ENCODE peak calls at places on chromosomes 16 and 17, in seven cellular contexts. One of them, this sample, is unnamed.

GRCh38 chr17:30117548-30118155 is 1.0 kb downstream of the NSRP1 start:
- DNase-seq in stomach: no peak
- DNase-seq in GM23338: no peak
- DNase-seq in upper lobe of left lung: no peak
- DNase-seq in prostate gland: no peak
- DNase-seq in HCT116: no peak
- DNase-seq in breast epithelium: no peak
- DNase-seq in this sample: no peak

GRCh38 chr17:19470529-19471261 is 59.7 kb downstream of the RNF112 start:
- DNase-seq in HCT116: no peak
- DNase-seq in stomach: peak
- DNase-seq in upper lobe of left lung: peak
- DNase-seq in prostate gland: peak
- DNase-seq in GM23338: peak
- DNase-seq in breast epithelium: no peak
- DNase-seq in this sample: no peak

GRCh38 chr16:82713778-82714177 is 87.0 kb downstream of the CDH13 start:
- DNase-seq in GM23338: no peak
- DNase-seq in breast epithelium: no peak
- DNase-seq in HCT116: no peak
- DNase-seq in prostate gland: no peak
- DNase-seq in stomach: no peak
- DNase-seq in upper lobe of left lung: no peak
- DNase-seq in this sample: no peak

GRCh38 chr16:4411684-4412083 is 4.7 kb downstream of the CORO7 start:
- DNase-seq in GM23338: no peak
- DNase-seq in stomach: no peak
- DNase-seq in prostate gland: no peak
- DNase-seq in HCT116: no peak
- DNase-seq in breast epithelium: no peak
- DNase-seq in upper lobe of left lung: peak
- DNase-seq in this sample: no peak

GRCh38 chr16:57071840-57072541 is 20.4 kb upstream of the CPNE2 start:
- DNase-seq in HCT116: peak
- DNase-seq in stomach: no peak
- DNase-seq in upper lobe of left lung: no peak
- DNase-seq in prostate gland: no peak
- DNase-seq in breast epithelium: no peak
- DNase-seq in GM23338: no peak
- DNase-seq in this sample: no peak

GRCh38 chr17:12591336-12591735 is 74.4 kb upstream of the MYOCD start:
- DNase-seq in GM23338: peak
- DNase-seq in HCT116: no peak
- DNase-seq in prostate gland: no peak
- DNase-seq in stomach: no peak
- DNase-seq in breast epithelium: no peak
- DNase-seq in upper lobe of left lung: no peak
- DNase-seq in this sample: no peak

GRCh38 chr17:82865996-82866395 is 26.2 kb upstream of the ZNF750 start:
- DNase-seq in HCT116: no peak
- DNase-seq in upper lobe of left lung: no peak
- DNase-seq in stomach: no peak
- DNase-seq in prostate gland: no peak
- DNase-seq in breast epithelium: no peak
- DNase-seq in GM23338: no peak
- DNase-seq in this sample: no peak

GRCh38 chr17:15250459-15250858 is 14.7 kb downstream of the PMP22 start:
- DNase-seq in GM23338: no peak
- DNase-seq in stomach: no peak
- DNase-seq in HCT116: no peak
- DNase-seq in prostate gland: no peak
- DNase-seq in upper lobe of left lung: no peak
- DNase-seq in breast epithelium: no peak
- DNase-seq in this sample: no peak

GRCh38 chr17:72711531-72712310 is 380.8 kb downstream of the SLC39A11 start:
- DNase-seq in stomach: no peak
- DNase-seq in breast epithelium: no peak
- DNase-seq in HCT116: no peak
- DNase-seq in upper lobe of left lung: no peak
- DNase-seq in prostate gland: no peak
- DNase-seq in GM23338: no peak
- DNase-seq in this sample: no peak

GRCh38 chr17:82229686-82230626 is 1.1 kb downstream of the SLC16A3 start:
- DNase-seq in upper lobe of left lung: peak
- DNase-seq in stomach: no peak
- DNase-seq in prostate gland: no peak
- DNase-seq in GM23338: no peak
- DNase-seq in HCT116: no peak
- DNase-seq in breast epithelium: no peak
- DNase-seq in this sample: no peak

GRCh38 chr16:55571-56136 is 2.0 kb downstream of the SNRNP25 start:
- DNase-seq in HCT116: no peak
- DNase-seq in upper lobe of left lung: no peak
- DNase-seq in stomach: no peak
- DNase-seq in GM23338: no peak
- DNase-seq in breast epithelium: no peak
- DNase-seq in prostate gland: no peak
- DNase-seq in this sample: no peak

GRCh38 chr17:396788-397187 is 44.2 kb upstream of the RPH3AL start:
- DNase-seq in GM23338: no peak
- DNase-seq in stomach: no peak
- DNase-seq in HCT116: no peak
- DNase-seq in prostate gland: no peak
- DNase-seq in upper lobe of left lung: no peak
- DNase-seq in breast epithelium: no peak
- DNase-seq in this sample: no peak

GRCh38 chr17:17182601-17183136 is 23.5 kb downstream of the PLD6 start:
- DNase-seq in prostate gland: no peak
- DNase-seq in GM23338: no peak
- DNase-seq in stomach: no peak
- DNase-seq in HCT116: no peak
- DNase-seq in breast epithelium: no peak
- DNase-seq in upper lobe of left lung: peak
- DNase-seq in this sample: no peak

GRCh38 chr16:55663225-55663624 is 7.4 kb downstream of the SLC6A2 start:
- DNase-seq in GM23338: no peak
- DNase-seq in HCT116: no peak
- DNase-seq in upper lobe of left lung: no peak
- DNase-seq in breast epithelium: no peak
- DNase-seq in prostate gland: no peak
- DNase-seq in stomach: no peak
- DNase-seq in this sample: no peak

GRCh38 chr16:80671281-80671849 is 130.6 kb downstream of the DYNLRB2 start:
- DNase-seq in HCT116: no peak
- DNase-seq in GM23338: peak
- DNase-seq in breast epithelium: no peak
- DNase-seq in stomach: no peak
- DNase-seq in upper lobe of left lung: no peak
- DNase-seq in prostate gland: no peak
- DNase-seq in this sample: no peak

GRCh38 chr17:66353937-66354401 is 51.6 kb downstream of the PRKCA start:
- DNase-seq in GM23338: no peak
- DNase-seq in prostate gland: no peak
- DNase-seq in HCT116: no peak
- DNase-seq in breast epithelium: no peak
- DNase-seq in stomach: no peak
- DNase-seq in upper lobe of left lung: no peak
- DNase-seq in this sample: no peak

GRCh38 chr17:40717776-40718175 is 14.2 kb upstream of the KRT24 start:
- DNase-seq in HCT116: no peak
- DNase-seq in upper lobe of left lung: no peak
- DNase-seq in GM23338: no peak
- DNase-seq in breast epithelium: no peak
- DNase-seq in stomach: no peak
- DNase-seq in prostate gland: no peak
- DNase-seq in this sample: no peak

GRCh38 chr17:17387461-17388362 is 84.5 kb downstream of the NT5M start:
- DNase-seq in breast epithelium: no peak
- DNase-seq in HCT116: peak
- DNase-seq in GM23338: peak
- DNase-seq in upper lobe of left lung: peak
- DNase-seq in prostate gland: no peak
- DNase-seq in stomach: peak
- DNase-seq in this sample: no peak

GRCh38 chr17:28468781-28469180 is 4.7 kb upstream of the SLC13A2 start:
- DNase-seq in upper lobe of left lung: no peak
- DNase-seq in HCT116: no peak
- DNase-seq in GM23338: no peak
- DNase-seq in breast epithelium: no peak
- DNase-seq in stomach: no peak
- DNase-seq in prostate gland: no peak
- DNase-seq in this sample: no peak

GRCh38 chr16:12229759-12230594 is 253.4 kb downstream of the SNX29 start:
- DNase-seq in GM23338: no peak
- DNase-seq in HCT116: no peak
- DNase-seq in upper lobe of left lung: no peak
- DNase-seq in prostate gland: no peak
- DNase-seq in breast epithelium: no peak
- DNase-seq in stomach: no peak
- DNase-seq in this sample: no peak

GRCh38 chr17:36792849-36793248 is 144.4 kb upstream of the LHX1 start:
- DNase-seq in GM23338: no peak
- DNase-seq in breast epithelium: no peak
- DNase-seq in prostate gland: no peak
- DNase-seq in upper lobe of left lung: no peak
- DNase-seq in HCT116: no peak
- DNase-seq in stomach: no peak
- DNase-seq in this sample: no peak

GRCh38 chr17:36791150-36791653 is 146.1 kb upstream of the LHX1 start:
- DNase-seq in breast epithelium: no peak
- DNase-seq in HCT116: no peak
- DNase-seq in stomach: no peak
- DNase-seq in prostate gland: no peak
- DNase-seq in GM23338: no peak
- DNase-seq in upper lobe of left lung: no peak
- DNase-seq in this sample: no peak

GRCh38 chr17:36791961-36792475 is 145.3 kb upstream of the LHX1 start:
- DNase-seq in GM23338: no peak
- DNase-seq in prostate gland: no peak
- DNase-seq in upper lobe of left lung: no peak
- DNase-seq in breast epithelium: no peak
- DNase-seq in stomach: no peak
- DNase-seq in HCT116: no peak
- DNase-seq in this sample: no peak

DNA sequence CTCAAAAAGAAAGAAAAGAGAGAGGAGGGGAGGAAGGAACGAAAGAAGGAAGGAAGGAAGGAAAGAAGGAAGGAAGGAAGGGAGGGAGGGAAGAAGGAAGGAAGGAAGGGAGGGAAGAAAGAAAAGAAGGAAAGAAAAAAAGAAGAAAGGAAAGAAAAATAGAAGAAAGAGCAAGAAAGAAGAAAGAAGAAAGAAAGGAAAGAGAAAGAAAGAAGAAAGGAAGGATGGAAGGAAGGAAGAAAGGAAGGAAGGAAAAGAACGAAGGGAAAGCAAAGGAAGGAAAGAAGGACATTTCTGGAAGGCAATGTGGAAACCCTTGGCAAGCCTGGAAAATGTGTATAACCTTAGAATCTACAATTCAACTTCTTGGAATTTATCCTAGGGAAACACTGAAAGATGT is 150.4 kb upstream of the LHX1 start:
- DNase-seq in GM23338: no peak
- DNase-seq in breast epithelium: no peak
- DNase-seq in prostate gland: no peak
- DNase-seq in stomach: no peak
- DNase-seq in HCT116: no peak
- DNase-seq in upper lobe of left lung: no peak
- DNase-seq in this sample: no peak
- TF ChIP-seq CTCF in GM23338: no peak
- TF ChIP-seq CTCF in breast epithelium: no peak
- TF ChIP-seq CTCF in prostate gland: no peak
- TF ChIP-seq CTCF in stomach: no peak
- TF ChIP-seq CTCF in HCT116: no peak
- TF ChIP-seq CTCF in upper lobe of left lung: no peak
- TF ChIP-seq CTCF in this sample: no peak

DNA sequence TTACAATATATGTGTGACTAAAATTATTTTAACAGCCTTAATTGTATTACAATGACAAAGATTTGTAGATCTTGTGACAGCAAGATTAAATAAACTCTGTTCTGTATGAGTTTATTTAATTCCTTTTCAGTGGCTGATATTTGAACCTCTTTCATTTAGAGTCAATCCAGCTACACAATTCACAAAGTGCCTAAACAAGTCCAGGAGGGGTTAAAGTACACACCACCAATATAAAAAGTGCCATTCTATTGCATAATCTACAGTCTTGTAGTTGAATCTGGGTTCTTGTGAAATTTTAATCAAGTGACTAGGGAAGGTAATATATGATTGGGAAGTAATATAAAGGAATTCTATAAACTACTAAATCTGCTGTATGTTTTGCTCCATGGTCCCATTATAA is 3.9 kb upstream of the NFAT5 start:
- DNase-seq in GM23338: no peak
- DNase-seq in stomach: no peak
- DNase-seq in breast epithelium: no peak
- DNase-seq in prostate gland: no peak
- DNase-seq in upper lobe of left lung: no peak
- DNase-seq in HCT116: no peak
- DNase-seq in this sample: no peak
- H3K27ac ChIP-seq in GM23338: no peak
- H3K27ac ChIP-seq in stomach: no peak
- H3K27ac ChIP-seq in breast epithelium: no peak
- H3K27ac ChIP-seq in prostate gland: no peak
- H3K27ac ChIP-seq in upper lobe of left lung: no peak
- H3K27ac ChIP-seq in HCT116: no peak
- H3K27ac ChIP-seq in this sample: no peak

GRCh38 chr17:42424991-42425610 is 2.0 kb upstream of the CAVIN1 start:
- DNase-seq in upper lobe of left lung: no peak
- DNase-seq in prostate gland: no peak
- DNase-seq in HCT116: no peak
- DNase-seq in breast epithelium: no peak
- DNase-seq in stomach: no peak
- DNase-seq in GM23338: no peak
- DNase-seq in this sample: no peak

GRCh38 chr17:42422412-42422957 is 571 bp downstream of the CAVIN1 start:
- DNase-seq in HCT116: no peak
- DNase-seq in prostate gland: no peak
- DNase-seq in upper lobe of left lung: peak
- DNase-seq in GM23338: peak
- DNase-seq in breast epithelium: no peak
- DNase-seq in stomach: peak
- DNase-seq in this sample: no peak

GRCh38 chr17:42422958-42423712 is at the start of gene CAVIN1:
- DNase-seq in upper lobe of left lung: peak
- DNase-seq in stomach: peak
- DNase-seq in breast epithelium: peak
- DNase-seq in HCT116: peak
- DNase-seq in GM23338: peak
- DNase-seq in prostate gland: peak
- DNase-seq in this sample: peak

GRCh38 chr17:42423766-42424165 is 710 bp upstream of the CAVIN1 start:
- DNase-seq in prostate gland: no peak
- DNase-seq in breast epithelium: no peak
- DNase-seq in stomach: no peak
- DNase-seq in GM23338: no peak
- DNase-seq in upper lobe of left lung: no peak
- DNase-seq in HCT116: no peak
- DNase-seq in this sample: no peak

GRCh38 chr17:42421479-42422332 is 1.4 kb downstream of the CAVIN1 start:
- DNase-seq in breast epithelium: no peak
- DNase-seq in GM23338: peak
- DNase-seq in upper lobe of left lung: peak
- DNase-seq in HCT116: no peak
- DNase-seq in prostate gland: no peak
- DNase-seq in stomach: peak
- DNase-seq in this sample: no peak
- TF ChIP-seq POLR2AphosphoS5 in breast epithelium: no peak
- TF ChIP-seq POLR2AphosphoS5 in GM23338: no peak
- TF ChIP-seq POLR2AphosphoS5 in upper lobe of left lung: no peak
- TF ChIP-seq POLR2AphosphoS5 in HCT116: no peak
- TF ChIP-seq POLR2AphosphoS5 in prostate gland: no peak
- TF ChIP-seq POLR2AphosphoS5 in stomach: no peak
- TF ChIP-seq POLR2AphosphoS5 in this sample: no peak

GRCh38 chr17:69709441-69709840 is 294.9 kb downstream of the MAP2K6 start:
- DNase-seq in stomach: no peak
- DNase-seq in GM23338: no peak
- DNase-seq in breast epithelium: no peak
- DNase-seq in upper lobe of left lung: no peak
- DNase-seq in HCT116: no peak
- DNase-seq in prostate gland: no peak
- DNase-seq in this sample: no peak
- TF ChIP-seq CTCF in stomach: no peak
- TF ChIP-seq CTCF in GM23338: no peak
- TF ChIP-seq CTCF in breast epithelium: no peak
- TF ChIP-seq CTCF in upper lobe of left lung: no peak
- TF ChIP-seq CTCF in HCT116: no peak
- TF ChIP-seq CTCF in prostate gland: no peak
- TF ChIP-seq CTCF in this sample: no peak

This sample was measured in vagina.